ENCODE peak calls at places on chromosomes 3 and 15, in five cellular contexts. One of them, this sample, is unnamed.

GRCh38 chr3:155189478-155189877 is 104.0 kb downstream of the STRIT1 start:
- DNase-seq in brain microvascular endothelial cell: no peak
- DNase-seq in progenitor cell of endocrine pancreas: no peak
- DNase-seq in omental fat pad: no peak
- DNase-seq in spleen: no peak
- DNase-seq in this sample: no peak

GRCh38 chr3:165254812-165255211 is 58.6 kb upstream of the SLITRK3 start:
- DNase-seq in brain microvascular endothelial cell: peak
- DNase-seq in progenitor cell of endocrine pancreas: no peak
- DNase-seq in omental fat pad: no peak
- DNase-seq in spleen: no peak
- DNase-seq in this sample: no peak

GRCh38 chr3:123346726-123347125 is 102.2 kb downstream of the ADCY5 start:
- DNase-seq in brain microvascular endothelial cell: no peak
- DNase-seq in progenitor cell of endocrine pancreas: no peak
- DNase-seq in omental fat pad: no peak
- DNase-seq in spleen: peak
- DNase-seq in this sample: peak

GRCh38 chr3:13132281-13132680 is 59.1 kb upstream of the IQSEC1 start:
- DNase-seq in brain microvascular endothelial cell: no peak
- DNase-seq in progenitor cell of endocrine pancreas: no peak
- DNase-seq in omental fat pad: no peak
- DNase-seq in spleen: no peak
- DNase-seq in this sample: no peak

GRCh38 chr3:157093096-157093495 is 66.9 kb downstream of the CCNL1 start:
- DNase-seq in brain microvascular endothelial cell: no peak
- DNase-seq in progenitor cell of endocrine pancreas: no peak
- DNase-seq in omental fat pad: no peak
- DNase-seq in spleen: no peak
- DNase-seq in this sample: no peak

GRCh38 chr3:115146418-115147328 is at the start of gene ZBTB20:
- DNase-seq in brain microvascular endothelial cell: peak
- DNase-seq in progenitor cell of endocrine pancreas: peak
- DNase-seq in omental fat pad: peak
- DNase-seq in spleen: peak
- DNase-seq in this sample: no peak

GRCh38 chr3:151827816-151828215 is 13.9 kb downstream of the AADAC start:
- DNase-seq in brain microvascular endothelial cell: no peak
- DNase-seq in progenitor cell of endocrine pancreas: no peak
- DNase-seq in omental fat pad: no peak
- DNase-seq in spleen: no peak
- DNase-seq in this sample: no peak

GRCh38 chr15:48285329-48286214 is 45.7 kb upstream of the DUT start:
- DNase-seq in brain microvascular endothelial cell: peak
- DNase-seq in progenitor cell of endocrine pancreas: peak
- DNase-seq in omental fat pad: no peak
- DNase-seq in spleen: no peak
- DNase-seq in this sample: no peak

GRCh38 chr3:52440671-52441070 is 4.2 kb downstream of the SEMA3G start:
- DNase-seq in brain microvascular endothelial cell: no peak
- DNase-seq in progenitor cell of endocrine pancreas: no peak
- DNase-seq in omental fat pad: no peak
- DNase-seq in spleen: peak
- DNase-seq in this sample: no peak

GRCh38 chr3:120284702-120285507 is at the start of gene GPR156:
- DNase-seq in brain microvascular endothelial cell: no peak
- DNase-seq in progenitor cell of endocrine pancreas: peak
- DNase-seq in omental fat pad: no peak
- DNase-seq in spleen: no peak
- DNase-seq in this sample: no peak

GRCh38 chr3:172591876-172592771 is 68.9 kb upstream of the TNFSF10 start:
- DNase-seq in brain microvascular endothelial cell: peak
- DNase-seq in progenitor cell of endocrine pancreas: no peak
- DNase-seq in omental fat pad: no peak
- DNase-seq in spleen: no peak
- DNase-seq in this sample: no peak

GRCh38 chr3:125002834-125003368 is 52.9 kb downstream of the HEG1 start:
- DNase-seq in brain microvascular endothelial cell: no peak
- DNase-seq in progenitor cell of endocrine pancreas: no peak
- DNase-seq in omental fat pad: no peak
- DNase-seq in spleen: no peak
- DNase-seq in this sample: no peak

GRCh38 chr3:48039487-48040190 is 23.4 kb upstream of the MAP4 start:
- DNase-seq in brain microvascular endothelial cell: peak
- DNase-seq in progenitor cell of endocrine pancreas: no peak
- DNase-seq in omental fat pad: no peak
- DNase-seq in spleen: no peak
- DNase-seq in this sample: no peak

GRCh38 chr15:66724732-66725467 is 22.9 kb downstream of the SMAD6 start:
- DNase-seq in brain microvascular endothelial cell: no peak
- DNase-seq in progenitor cell of endocrine pancreas: no peak
- DNase-seq in omental fat pad: no peak
- DNase-seq in spleen: no peak
- DNase-seq in this sample: no peak

GRCh38 chr3:195072916-195073564 is 197.9 kb downstream of the XXYLT1 start:
- DNase-seq in brain microvascular endothelial cell: no peak
- DNase-seq in progenitor cell of endocrine pancreas: no peak
- DNase-seq in omental fat pad: no peak
- DNase-seq in spleen: peak
- DNase-seq in this sample: no peak

GRCh38 chr15:87687176-87687890 is 569.2 kb downstream of the NTRK3 start:
- DNase-seq in brain microvascular endothelial cell: no peak
- DNase-seq in progenitor cell of endocrine pancreas: no peak
- DNase-seq in omental fat pad: no peak
- DNase-seq in spleen: no peak
- DNase-seq in this sample: no peak

GRCh38 chr3:184322731-184323487 is 8.5 kb downstream of the EIF4G1 start:
- DNase-seq in brain microvascular endothelial cell: no peak
- DNase-seq in progenitor cell of endocrine pancreas: no peak
- DNase-seq in omental fat pad: no peak
- DNase-seq in spleen: no peak
- DNase-seq in this sample: peak

GRCh38 chr3:119240101-119240581 is 537 bp downstream of the B4GALT4 start:
- DNase-seq in brain microvascular endothelial cell: no peak
- DNase-seq in progenitor cell of endocrine pancreas: peak
- DNase-seq in omental fat pad: no peak
- DNase-seq in spleen: no peak
- DNase-seq in this sample: no peak

GRCh38 chr3:155270485-155271342 is 22.8 kb downstream of the STRIT1 start:
- DNase-seq in brain microvascular endothelial cell: no peak
- DNase-seq in progenitor cell of endocrine pancreas: no peak
- DNase-seq in omental fat pad: no peak
- DNase-seq in spleen: no peak
- DNase-seq in this sample: no peak

GRCh38 chr3:74538669-74539068 is 75.8 kb downstream of the CNTN3 start:
- DNase-seq in brain microvascular endothelial cell: no peak
- DNase-seq in progenitor cell of endocrine pancreas: no peak
- DNase-seq in omental fat pad: no peak
- DNase-seq in spleen: no peak
- DNase-seq in this sample: no peak

GRCh38 chr15:96693990-96694517 is 363.6 kb downstream of the NR2F2 start:
- DNase-seq in brain microvascular endothelial cell: no peak
- DNase-seq in progenitor cell of endocrine pancreas: no peak
- DNase-seq in omental fat pad: no peak
- DNase-seq in spleen: no peak
- DNase-seq in this sample: no peak

GRCh38 chr3:21484323-21485154 is 266.5 kb downstream of the ZNF385D start:
- DNase-seq in brain microvascular endothelial cell: peak
- DNase-seq in progenitor cell of endocrine pancreas: peak
- DNase-seq in omental fat pad: no peak
- DNase-seq in spleen: no peak
- DNase-seq in this sample: peak

GRCh38 chr3:2098398-2099027 is at the start of gene CNTN4:
- DNase-seq in brain microvascular endothelial cell: no peak
- DNase-seq in progenitor cell of endocrine pancreas: peak
- DNase-seq in omental fat pad: no peak
- DNase-seq in spleen: no peak
- DNase-seq in this sample: peak

GRCh38 chr3:183533410-183534132 is 21.9 kb downstream of the KLHL6 start:
- DNase-seq in brain microvascular endothelial cell: no peak
- DNase-seq in progenitor cell of endocrine pancreas: no peak
- DNase-seq in omental fat pad: no peak
- DNase-seq in spleen: no peak
- DNase-seq in this sample: no peak

GRCh38 chr3:64550745-64551144 is 137.1 kb downstream of the ADAMTS9 start:
- DNase-seq in brain microvascular endothelial cell: no peak
- DNase-seq in progenitor cell of endocrine pancreas: no peak
- DNase-seq in omental fat pad: no peak
- DNase-seq in spleen: no peak
- DNase-seq in this sample: no peak

GRCh38 chr3:64549869-64550268 is 137.9 kb downstream of the ADAMTS9 start:
- DNase-seq in brain microvascular endothelial cell: no peak
- DNase-seq in progenitor cell of endocrine pancreas: no peak
- DNase-seq in omental fat pad: no peak
- DNase-seq in spleen: no peak
- DNase-seq in this sample: no peak

GRCh38 chr3:64552160-64552559 is 135.6 kb downstream of the ADAMTS9 start:
- DNase-seq in brain microvascular endothelial cell: no peak
- DNase-seq in progenitor cell of endocrine pancreas: no peak
- DNase-seq in omental fat pad: no peak
- DNase-seq in spleen: no peak
- DNase-seq in this sample: no peak

GRCh38 chr3:64554086-64554920 is 133.5 kb downstream of the ADAMTS9 start:
- DNase-seq in brain microvascular endothelial cell: no peak
- DNase-seq in progenitor cell of endocrine pancreas: no peak
- DNase-seq in omental fat pad: no peak
- DNase-seq in spleen: no peak
- DNase-seq in this sample: no peak

DNA sequence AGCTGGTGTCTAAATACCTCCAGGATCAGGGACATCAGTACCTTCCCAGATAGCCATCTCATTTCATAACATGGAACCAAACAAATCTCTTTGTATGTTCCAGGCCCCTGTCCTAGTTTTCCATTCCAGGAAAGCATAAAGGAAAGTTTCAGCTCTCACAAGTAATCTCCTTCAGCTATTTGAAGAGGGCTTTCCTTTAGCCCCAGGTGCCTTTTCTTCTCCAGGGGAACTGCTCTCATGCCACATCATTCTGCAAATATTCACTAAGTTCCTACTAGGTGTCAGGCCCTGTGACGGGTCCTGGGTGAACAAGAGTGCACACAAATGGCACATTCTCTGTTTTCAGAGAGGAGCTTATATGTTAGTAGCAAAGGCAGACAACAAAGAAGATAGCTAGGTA is 136.1 kb downstream of the ADAMTS9 start:
- DNase-seq in brain microvascular endothelial cell: no peak
- DNase-seq in progenitor cell of endocrine pancreas: no peak
- DNase-seq in omental fat pad: no peak
- DNase-seq in spleen: no peak
- DNase-seq in this sample: no peak
- TF ChIP-seq CTCF in brain microvascular endothelial cell: no peak
- TF ChIP-seq CTCF in progenitor cell of endocrine pancreas: no peak
- TF ChIP-seq CTCF in omental fat pad: no peak
- TF ChIP-seq CTCF in spleen: no peak
- TF ChIP-seq CTCF in this sample: no peak

GRCh38 chr15:101578443-101578894 is 73.7 kb downstream of the TM2D3 start:
- DNase-seq in brain microvascular endothelial cell: no peak
- DNase-seq in progenitor cell of endocrine pancreas: peak
- DNase-seq in omental fat pad: no peak
- DNase-seq in spleen: no peak
- DNase-seq in this sample: no peak
- TF ChIP-seq CTCF in brain microvascular endothelial cell: peak
- TF ChIP-seq CTCF in progenitor cell of endocrine pancreas: peak
- TF ChIP-seq CTCF in omental fat pad: no peak
- TF ChIP-seq CTCF in spleen: peak
- TF ChIP-seq CTCF in this sample: peak

GRCh38 chr3:14780927-14781507 is 37.7 kb upstream of the FGD5 start:
- DNase-seq in brain microvascular endothelial cell: peak
- DNase-seq in progenitor cell of endocrine pancreas: peak
- DNase-seq in omental fat pad: peak
- DNase-seq in spleen: peak
- DNase-seq in this sample: peak
- TF ChIP-seq CTCF in brain microvascular endothelial cell: peak
- TF ChIP-seq CTCF in progenitor cell of endocrine pancreas: peak
- TF ChIP-seq CTCF in omental fat pad: no peak
- TF ChIP-seq CTCF in spleen: peak
- TF ChIP-seq CTCF in this sample: peak

GRCh38 chr3:127959873-127960272 is 44.8 kb downstream of the KBTBD12 start:
- DNase-seq in brain microvascular endothelial cell: peak
- DNase-seq in progenitor cell of endocrine pancreas: peak
- DNase-seq in omental fat pad: no peak
- DNase-seq in spleen: no peak
- DNase-seq in this sample: peak
- TF ChIP-seq CTCF in brain microvascular endothelial cell: peak
- TF ChIP-seq CTCF in progenitor cell of endocrine pancreas: peak
- TF ChIP-seq CTCF in omental fat pad: no peak
- TF ChIP-seq CTCF in spleen: no peak
- TF ChIP-seq CTCF in this sample: peak

GRCh38 chr15:99303881-99304280 is 52.6 kb downstream of the LRRC28 start:
- DNase-seq in brain microvascular endothelial cell: no peak
- DNase-seq in progenitor cell of endocrine pancreas: no peak
- DNase-seq in omental fat pad: no peak
- DNase-seq in spleen: no peak
- DNase-seq in this sample: no peak
- TF ChIP-seq CTCF in brain microvascular endothelial cell: no peak
- TF ChIP-seq CTCF in progenitor cell of endocrine pancreas: no peak
- TF ChIP-seq CTCF in omental fat pad: no peak
- TF ChIP-seq CTCF in spleen: no peak
- TF ChIP-seq CTCF in this sample: no peak

GRCh38 chr3:71176366-71176765 is 407.2 kb downstream of the FOXP1 start:
- DNase-seq in brain microvascular endothelial cell: no peak
- DNase-seq in progenitor cell of endocrine pancreas: no peak
- DNase-seq in omental fat pad: no peak
- DNase-seq in spleen: no peak
- DNase-seq in this sample: no peak
- TF ChIP-seq CTCF in brain microvascular endothelial cell: peak
- TF ChIP-seq CTCF in progenitor cell of endocrine pancreas: peak
- TF ChIP-seq CTCF in omental fat pad: no peak
- TF ChIP-seq CTCF in spleen: no peak
- TF ChIP-seq CTCF in this sample: no peak

This sample was measured in D721Med.